ENCODE peak calls at places on chromosome 16, in five cellular contexts. S is HTR-8/SVneo; E is astrocyte of the cerebellum; U is stimulated activated CD8-positive, alpha-beta memory T cell treated with anti-CD3 and anti-CD28 coated beads, Interleukin-4, amount 100 ng/mL, for 24 hours; A is Kasumi-1. O is an unnamed sample.

GRCh38 chr16:57192146-57192545 is 6.0 kb downstream of the RSPRY1 start:
- DNase-seq in S (no peak), E (peak), U (no peak), A (no peak), O (no peak)

GRCh38 chr16:14308357-14308723 is 237.2 kb downstream of the MRTFB start:
- DNase-seq in S (no peak), E (no peak), U (no peak), A (no peak), O (no peak)

GRCh38 chr16:67428146-67428731 is 2.7 kb upstream of the HSD11B2 start:
- DNase-seq in S (peak), E (peak), U (peak), A (peak), O (peak)

GRCh38 chr16:83539736-83540490 is 267.9 kb upstream of the HSBP1 start:
- DNase-seq in S (no peak), E (no peak), U (no peak), A (no peak), O (no peak)

GRCh38 chr16:27208081-27208692 is 4.9 kb downstream of the KDM8 start:
- DNase-seq in S (no peak), E (no peak), U (no peak), A (no peak), O (no peak)

GRCh38 chr16:28090646-28091377 is 27.3 kb upstream of the GSG1L start:
- DNase-seq in S (no peak), E (no peak), U (no peak), A (no peak), O (no peak)

GRCh38 chr16:6193718-6194117 is 1096.1 kb upstream of the EEF2KMT start:
- DNase-seq in S (no peak), E (peak), U (no peak), A (no peak), O (no peak)

GRCh38 chr16:4744758-4745569 is 10.6 kb downstream of the DNAAF8 start:
- DNase-seq in S (no peak), E (no peak), U (no peak), A (no peak), O (no peak)

GRCh38 chr16:15898654-15899053 is 10.3 kb upstream of the CEP20 start:
- DNase-seq in S (no peak), E (no peak), U (no peak), A (no peak), O (no peak)

GRCh38 chr16:12498077-12498476 is 305.6 kb downstream of the CPPED1 start:
- DNase-seq in S (no peak), E (no peak), U (no peak), A (no peak), O (no peak)

GRCh38 chr16:20918486-20919239 is 18.1 kb downstream of the LYRM1 start:
- DNase-seq in S (no peak), E (no peak), U (no peak), A (no peak), O (no peak)

GRCh38 chr16:56864910-56865309 is at the start of gene SLC12A3:
- DNase-seq in S (no peak), E (no peak), U (no peak), A (no peak), O (no peak)

GRCh38 chr16:86026916-86027315 is 128.0 kb downstream of the IRF8 start:
- DNase-seq in S (no peak), E (no peak), U (no peak), A (no peak), O (no peak)

GRCh38 chr16:56931253-56931768 is 631 bp upstream of the HERPUD1 start:
- DNase-seq in S (peak), E (no peak), U (no peak), A (peak), O (no peak)

O was measured in Calu3.